ENCODE peak calls at places on chromosomes 3 and 15, in six cellular contexts. L, K, Z, T, Q and Y are unnamed samples.

GRCh38 chr15:67361100-67361499 is 106.5 kb downstream of the IQCH start:
- DNase-seq in Z (no peak), K (no peak), T (no peak), L (no peak), Q (no peak), Y (no peak)

GRCh38 chr3:123021388-123021787 is 6.2 kb downstream of the SEMA5B start:
- DNase-seq in T (no peak), K (no peak), Q (no peak), Z (peak; percentile 56), L (no peak), Y (no peak)

GRCh38 chr15:60814855-60815254 is 335.9 kb upstream of the ICE2 start:
- DNase-seq in K (no peak), Q (no peak), Z (no peak), L (no peak), T (no peak), Y (no peak)

GRCh38 chr15:26224266-26224665 is 361.1 kb upstream of the ATP10A start:
- DNase-seq in T (no peak), Z (no peak), Q (no peak), K (no peak), L (no peak), Y (no peak)

GRCh38 chr3:114389156-114389555 is 95.3 kb downstream of the TIGIT start:
- DNase-seq in Z (no peak), T (no peak), Q (no peak), L (no peak), K (no peak), Y (peak; percentile 9)

GRCh38 chr3:130748981-130749380 is 2.4 kb upstream of the PIK3R4 start:
- DNase-seq in Q (no peak), L (no peak), T (no peak), K (no peak), Z (no peak), Y (no peak)

GRCh38 chr15:57041416-57041815 is 123.0 kb downstream of the TCF12 start:
- DNase-seq in T (no peak), Z (no peak), L (no peak), Q (peak; percentile 29), K (no peak), Y (no peak)

GRCh38 chr3:124467980-124468902 is 262.0 kb upstream of the UMPS start:
- DNase-seq in Q (peak; percentile 58), K (peak; percentile 28), L (peak; percentile 54), Z (peak; percentile 76), T (no peak), Y (no peak)

GRCh38 chr3:159892171-159892791 is 96.4 kb upstream of the IL12A start:
- DNase-seq in K (peak; percentile 46), Z (no peak), L (no peak), Q (no peak), T (no peak), Y (no peak)

GRCh38 chr3:151709847-151710246 is 23.9 kb upstream of the AADACL2 start:
- DNase-seq in K (no peak), T (no peak), L (no peak), Q (no peak), Z (no peak), Y (no peak)

GRCh38 chr3:43923101-43923979 is 232.6 kb downstream of the ABHD5 start:
- DNase-seq in K (no peak), T (no peak), Q (no peak), L (no peak), Z (no peak), Y (no peak)

GRCh38 chr3:161821591-161821990 is 325.0 kb downstream of the OTOL1 start:
- DNase-seq in Z (no peak), T (no peak), K (no peak), Q (no peak), L (no peak), Y (no peak)

GRCh38 chr3:28317438-28318022 is 31.0 kb upstream of the ZCWPW2 start:
- DNase-seq in T (no peak), K (no peak), Q (peak; percentile 47), Z (peak; percentile 74), L (no peak), Y (peak; percentile 14)

GRCh38 chr15:95327661-95328060 is 1002.8 kb upstream of the NR2F2 start:
- DNase-seq in T (no peak), Q (peak; percentile 81), L (no peak), Z (peak; percentile 26), K (no peak), Y (no peak)

GRCh38 chr15:58608711-58609110 is 140.8 kb downstream of the ADAM10 start:
- DNase-seq in L (no peak), T (no peak), K (no peak), Z (no peak), Q (no peak), Y (no peak)

GRCh38 chr3:195156286-195156890 is 114.6 kb downstream of the XXYLT1 start:
- DNase-seq in Q (peak; percentile 37), L (no peak), T (no peak), K (no peak), Z (no peak), Y (no peak)

GRCh38 chr3:10706156-10707088 is 109.6 kb upstream of the SLC6A11 start:
- DNase-seq in T (no peak), K (no peak), Q (no peak), Z (peak; percentile 59), L (no peak), Y (no peak)

GRCh38 chr3:89490129-89490528 is 382.7 kb downstream of the EPHA3 start:
- DNase-seq in Q (no peak), T (no peak), L (no peak), Z (no peak), K (no peak), Y (no peak)

GRCh38 chr3:45955706-45956105 is 12.4 kb downstream of the CXCR6 start:
- DNase-seq in T (no peak), L (no peak), Q (no peak), K (no peak), Z (no peak), Y (no peak)

GRCh38 chr3:193040836-193041672 is 123.4 kb upstream of the MB21D2 start:
- DNase-seq in T (no peak), Z (peak; percentile 79), L (no peak), Q (peak; percentile 43), K (no peak), Y (no peak)

GRCh38 chr3:9468460-9468859 is 71.0 kb downstream of the SETD5 start:
- DNase-seq in Q (no peak), Z (no peak), T (no peak), L (no peak), K (no peak), Y (no peak)

GRCh38 chr3:179768080-179768479 is 115.2 kb downstream of the USP13 start:
- DNase-seq in L (no peak), K (no peak), T (no peak), Q (peak; percentile 43), Z (peak; percentile 82), Y (no peak)

GRCh38 chr3:152192050-152192449 is 76.7 kb upstream of the MBNL1 start:
- DNase-seq in Z (no peak), K (no peak), T (no peak), Q (no peak), L (no peak), Y (peak; percentile 66)

GRCh38 chr3:3127432-3128010 is 781 bp downstream of the TRNT1 start:
- DNase-seq in T (no peak), L (no peak), Z (peak; percentile 14), K (no peak), Q (no peak), Y (peak; percentile 23)

GRCh38 chr15:76401285-76401684 is 64.7 kb downstream of the ISL2 start:
- DNase-seq in Q (no peak), L (no peak), K (no peak), T (no peak), Z (no peak), Y (no peak)

GRCh38 chr3:72860846-72861245 is 12.6 kb upstream of the SHQ1 start:
- DNase-seq in K (no peak), Q (no peak), Z (no peak), T (no peak), L (no peak), Y (no peak)

GRCh38 chr3:188756241-188756640 is 415.5 kb upstream of the TPRG1 start:
- DNase-seq in Z (no peak), K (no peak), T (no peak), L (no peak), Q (no peak), Y (no peak)

GRCh38 chr3:15647629-15648167 is 46.2 kb downstream of the BTD start:
- DNase-seq in K (no peak), Q (peak; percentile 98), Z (no peak), L (no peak), T (no peak), Y (peak; percentile 65)

GRCh38 chr15:74380361-74381189 is 13.1 kb upstream of the CYP11A1 start:
- DNase-seq in Z (peak; percentile 35), L (no peak), T (no peak), K (no peak), Q (no peak), Y (peak; percentile 32)

GRCh38 chr15:74383286-74383685 is 15.8 kb upstream of the CYP11A1 start:
- DNase-seq in Z (no peak), K (no peak), L (no peak), T (no peak), Q (no peak), Y (no peak)

GRCh38 chr15:74381481-74381880 is 14.0 kb upstream of the CYP11A1 start:
- DNase-seq in L (no peak), K (no peak), Q (no peak), Z (no peak), T (no peak), Y (no peak)

GRCh38 chr15:74382004-74382816 is 14.8 kb upstream of the CYP11A1 start:
- DNase-seq in L (peak; percentile 81), Q (peak; percentile 69), Z (peak; percentile 95), T (peak; percentile 91), K (peak; percentile 84), Y (peak; percentile 76)

DNA sequence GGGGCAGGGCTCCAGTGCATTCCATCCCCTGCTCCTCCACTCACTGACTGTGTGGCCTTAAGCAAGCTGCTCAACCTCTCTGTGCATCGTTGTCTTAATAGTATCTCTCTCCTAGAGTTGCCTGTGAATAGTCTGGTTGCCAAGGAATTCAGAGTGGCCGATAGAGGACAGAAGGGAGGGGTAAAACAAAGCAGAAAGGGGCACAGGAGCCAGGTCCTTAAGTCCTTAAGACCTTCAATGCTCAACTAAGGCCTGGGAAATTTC is 13.7 kb upstream of the CYP11A1 start:
- DNase-seq in Z (no peak), T (no peak), K (no peak), Q (no peak), L (no peak), Y (no peak)
- H3K4me3 ChIP-seq in Z (no peak overlapping the region), T (no peak overlapping the region), K (no peak overlapping the region), Q (no peak overlapping the region), L (no peak overlapping the region), Y (no peak overlapping the region)

GRCh38 chr15:41066516-41066915 is 49.6 kb downstream of the INO80 start:
- DNase-seq in K (no peak), Z (no peak), L (no peak), Q (no peak), T (no peak), Y (no peak)
- H3K4me1 ChIP-seq in K (no peaks in the 10 kb centered on the region), Z (no peaks in the 10 kb centered on the region), L (no peaks in the 10 kb centered on the region), Q (no peaks in the 10 kb centered on the region), T (no peaks in the 10 kb centered on the region), Y (no peaks in the 10 kb centered on the region)

DNA sequence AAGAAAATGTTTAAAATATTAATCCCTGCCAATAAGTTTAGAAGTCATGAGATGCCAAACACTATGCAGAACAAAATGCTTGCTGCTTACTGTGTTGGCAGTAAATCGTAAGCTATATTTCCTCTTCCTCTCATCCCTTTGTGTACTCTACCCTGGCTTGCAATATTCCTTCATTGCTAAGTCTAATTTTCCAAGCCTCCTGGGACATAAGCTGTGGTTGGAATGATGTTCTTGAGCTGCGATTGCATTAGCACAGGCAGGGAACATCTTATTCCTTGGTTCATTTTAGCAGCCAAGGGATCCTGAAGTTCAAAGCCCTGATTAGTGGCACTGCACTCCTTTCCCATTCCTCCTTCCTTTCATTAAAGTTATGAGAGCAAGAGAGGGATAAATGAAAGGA is 535.4 kb downstream of the OCA2 start:
- DNase-seq in L (no peak), Z (no peak), Q (no peak), T (no peak), K (no peak), Y (no peak)
- H3K27ac ChIP-seq in L (no peak overlapping the region), Z (no peak overlapping the region), Q (no peak overlapping the region), T (no peak overlapping the region), K (no peak overlapping the region), Y (no peak overlapping the region)

GRCh38 chr3:32816439-32817194 is 1.2 kb upstream of the TRIM71 start:
- DNase-seq in Z (peak; percentile 97), T (peak; percentile 91), L (no peak), K (no peak), Q (peak; percentile 16), Y (no peak)
- H3K4me3 ChIP-seq in Z (peak overlapping the region; percentile 100), T (peak overlapping the region; percentile 47), L (no peak overlapping the region), K (peak overlapping the region; percentile 49), Q (no peak overlapping the region), Y (no peak overlapping the region)